ENCODE peak calls at places on chromosomes 12 and 14, in five cellular contexts. S is endothelial cell of umbilical vein; R is Jurkat, Clone E6-1; O is body of pancreas; T is psoas muscle. A is an unnamed sample.

GRCh38 chr12:119544780-119545625 is 48.6 kb upstream of the TMEM233 start:
- DNase-seq in S (peak; percentile 76), R (peak; percentile 75), O (peak; percentile 71), T (peak; percentile 61), A (peak; percentile 75)

GRCh38 chr12:53290661-53291060 is 4.7 kb upstream of the PFDN5 start:
- DNase-seq in S (no peak), R (no peak), O (no peak), T (no peak), A (no peak)

GRCh38 chr12:22653075-22653474 is 28.1 kb downstream of the ETNK1 start:
- DNase-seq in S (peak; percentile 33), R (no peak), O (no peak), T (no peak), A (no peak)

GRCh38 chr14:26204954-26205479 is 392.8 kb downstream of the NOVA1 start:
- DNase-seq in S (peak; percentile 48), R (no peak), O (peak; percentile 36), T (peak; percentile 69), A (peak; percentile 19)

GRCh38 chr14:85536835-85537195 is 6.9 kb downstream of the FLRT2 start:
- DNase-seq in S (no peak), R (no peak), O (no peak), T (no peak), A (peak; percentile 18)

GRCh38 chr12:127893875-127894635 is 372.9 kb upstream of the TMEM132C start:
- DNase-seq in S (no peak), R (peak; percentile 21), O (no peak), T (no peak), A (no peak)

GRCh38 chr14:89226789-89227489 is 190.1 kb downstream of the FOXN3 start:
- DNase-seq in S (no peak), R (no peak), O (no peak), T (no peak), A (no peak)

GRCh38 chr14:68518180-68518579 is 274.7 kb downstream of the ZFP36L1 start:
- DNase-seq in S (no peak), R (no peak), O (peak; percentile 90), T (no peak), A (peak; percentile 67)

GRCh38 chr12:104604070-104604994 is 147.6 kb downstream of the CHST11 start:
- DNase-seq in S (peak; percentile 98), R (peak; percentile 96), O (peak; percentile 75), T (peak; percentile 80), A (peak; percentile 96)

GRCh38 chr12:39887824-39888223 is 218.1 kb downstream of the SLC2A13 start:
- DNase-seq in S (no peak), R (no peak), O (no peak), T (no peak), A (no peak)

GRCh38 chr12:10652192-10652591 is 21.7 kb downstream of the STYK1 start:
- DNase-seq in S (no peak), R (no peak), O (no peak), T (no peak), A (no peak)

GRCh38 chr12:112381421-112381897 is 772 bp downstream of the HECTD4 start:
- DNase-seq in S (peak; percentile 22), R (no peak), O (peak; percentile 12), T (peak; percentile 56), A (peak; percentile 18)

GRCh38 chr12:76533331-76533730 is 26.2 kb downstream of the OSBPL8 start:
- DNase-seq in S (no peak), R (no peak), O (no peak), T (no peak), A (no peak)

GRCh38 chr14:74638970-74639369 is 26.9 kb upstream of the LTBP2 start:
- DNase-seq in S (no peak), R (no peak), O (no peak), T (no peak), A (no peak)

GRCh38 chr14:22596354-22596879 is 1.7 kb upstream of the ABHD4 start:
- DNase-seq in S (no peak), R (no peak), O (no peak), T (no peak), A (no peak)

GRCh38 chr12:76768566-76768965 is 4.7 kb downstream of the ZDHHC17 start:
- DNase-seq in S (no peak), R (no peak), O (no peak), T (no peak), A (peak; percentile 8)

GRCh38 chr14:74457511-74457910 is 31.5 kb upstream of the SYNDIG1L start:
- DNase-seq in S (no peak), R (no peak), O (no peak), T (no peak), A (no peak)

GRCh38 chr12:64900540-64900939 is 76.1 kb downstream of the TBC1D30 start:
- DNase-seq in S (peak; percentile 27), R (no peak), O (no peak), T (no peak), A (peak; percentile 79)

GRCh38 chr12:124901003-124901402 is 13.4 kb downstream of the UBC start:
- DNase-seq in S (no peak), R (no peak), O (no peak), T (no peak), A (no peak)

GRCh38 chr12:123478762-123479161 is 20.8 kb downstream of the SNRNP35 start:
- DNase-seq in S (peak; percentile 94), R (no peak), O (no peak), T (peak; percentile 92), A (no peak)

GRCh38 chr12:113720629-113721028 is 245.5 kb downstream of the RBM19 start:
- DNase-seq in S (no peak), R (no peak), O (no peak), T (no peak), A (no peak)

GRCh38 chr12:10617868-10618267 is 4.5 kb upstream of the MAGOHB start:
- DNase-seq in S (no peak), R (no peak), O (no peak), T (no peak), A (no peak)

GRCh38 chr14:81384900-81385299 is 15.2 kb downstream of the STON2 start:
- DNase-seq in S (no peak), R (no peak), O (no peak), T (no peak), A (peak; percentile 79)

GRCh38 chr14:32702571-32702970 is 236.1 kb upstream of the NPAS3 start:
- DNase-seq in S (peak; percentile 24), R (no peak), O (peak; percentile 13), T (peak; percentile 49), A (peak; percentile 35)

GRCh38 chr14:104341532-104342434 is 203.4 kb downstream of the KIF26A start:
- DNase-seq in S (peak; percentile 40), R (no peak), O (peak; percentile 78), T (no peak), A (no peak)

DNA sequence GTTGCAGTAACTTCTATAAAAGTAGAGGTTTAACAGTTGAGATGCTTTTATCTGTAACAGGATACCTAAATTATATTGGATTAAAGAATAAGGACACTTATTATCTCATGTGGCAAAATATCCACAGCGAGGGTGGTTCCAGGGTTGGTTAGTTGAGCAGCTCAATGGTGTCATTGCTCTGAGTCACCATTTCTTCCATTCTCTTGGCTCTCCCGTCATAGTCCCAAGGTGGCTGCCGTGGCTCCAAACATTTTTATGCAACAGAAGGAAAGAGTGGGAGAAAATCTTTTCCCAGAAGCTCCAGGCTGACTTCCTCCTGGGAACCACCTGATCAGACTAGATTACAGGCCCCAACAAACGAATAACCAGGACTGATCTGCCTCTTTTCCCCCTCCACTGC is 15.0 kb upstream of the PPFIBP1 start:
- DNase-seq in S (no peak), R (no peak), O (no peak), T (no peak), A (no peak)
- H3K4me3 ChIP-seq in S (no peak overlapping the region), R (no peak overlapping the region), O (no peak overlapping the region), T (no peak overlapping the region), A (no peak overlapping the region)

GRCh38 chr12:20374775-20375174 is 6.4 kb downstream of the PDE3A start:
- DNase-seq in S (peak; percentile 60), R (no peak), O (no peak), T (no peak), A (no peak)

GRCh38 chr12:20370001-20370381 is 1.7 kb downstream of the PDE3A start:
- DNase-seq in S (peak; percentile 66), R (no peak), O (peak; percentile 40), T (no peak), A (no peak)

GRCh38 chr12:20369164-20370000 is 1.0 kb downstream of the PDE3A start:
- DNase-seq in S (peak; percentile 85), R (no peak), O (peak; percentile 59), T (peak; percentile 78), A (peak; percentile 26)

GRCh38 chr12:20370841-20371240 is 2.5 kb downstream of the PDE3A start:
- DNase-seq in S (peak; percentile 65), R (no peak), O (no peak), T (no peak), A (no peak)

DNA sequence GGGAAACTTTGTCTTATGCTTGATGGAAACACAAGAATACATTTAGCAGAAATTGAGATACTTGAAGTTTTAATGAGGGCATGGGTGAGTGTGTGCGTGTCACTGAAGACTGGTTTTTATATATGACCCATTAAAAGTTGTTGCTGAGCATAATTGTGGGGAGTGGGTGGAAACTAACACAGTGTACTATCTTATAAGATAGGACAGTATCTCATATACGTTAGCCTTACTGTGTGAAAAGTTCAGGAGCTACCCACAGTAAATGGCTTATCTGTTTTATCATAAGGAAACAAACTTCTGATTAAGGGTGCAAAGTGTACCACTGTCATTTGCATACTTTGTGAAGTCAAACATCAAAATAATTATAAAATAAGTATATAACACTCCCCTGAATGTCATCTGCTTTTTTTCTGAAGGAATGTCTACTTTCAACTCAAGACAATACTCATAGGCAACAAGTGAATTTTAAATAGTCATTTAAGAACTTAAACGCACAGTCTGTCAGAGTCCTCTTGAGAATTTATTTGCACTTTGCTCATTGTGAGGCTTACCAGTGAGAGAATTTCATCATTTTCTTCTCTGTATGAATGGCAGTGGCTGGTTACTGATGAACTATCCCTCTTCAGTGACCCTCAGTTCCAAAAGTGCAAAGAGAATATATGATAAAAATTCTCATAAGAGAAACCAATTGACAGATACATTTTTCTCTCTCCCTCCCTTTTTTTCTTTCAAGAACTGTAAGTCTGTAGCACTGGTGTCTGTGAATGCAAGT is 4.2 kb downstream of the PDE3A start:
- DNase-seq in S (peak; percentile 58), R (no peak), O (no peak), T (no peak), A (no peak)
- H3K4me3 ChIP-seq in S (peak overlapping the region; percentile 2), R (no peak overlapping the region), O (no peak overlapping the region), T (peak overlapping the region; percentile 71), A (no peak overlapping the region)

DNA sequence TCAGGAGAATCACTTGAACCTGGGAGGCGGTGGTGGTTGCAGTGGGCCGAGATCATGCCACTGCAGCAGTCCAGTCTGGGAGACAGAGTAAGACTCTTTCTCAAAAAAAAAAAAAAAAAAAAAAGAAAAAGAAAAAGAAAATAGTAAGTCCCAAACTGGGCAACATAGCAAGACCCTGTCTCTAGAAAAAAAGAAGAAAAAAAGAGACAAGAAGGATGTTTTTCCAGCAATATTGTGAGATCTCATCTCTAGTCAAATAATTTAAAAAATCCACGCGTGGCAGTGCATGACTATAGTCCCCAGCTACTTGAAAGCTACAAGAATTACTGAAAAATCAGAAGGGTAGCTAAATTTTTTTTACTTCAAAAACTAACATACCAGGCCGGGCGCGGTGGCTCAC is 8.0 kb downstream of the USP44 start:
- DNase-seq in S (no peak), R (no peak), O (no peak), T (no peak), A (no peak)
- H3K4me3 ChIP-seq in S (no peak overlapping the region), R (no peak overlapping the region), O (no peak overlapping the region), T (no peak overlapping the region), A (no peak overlapping the region)

DNA sequence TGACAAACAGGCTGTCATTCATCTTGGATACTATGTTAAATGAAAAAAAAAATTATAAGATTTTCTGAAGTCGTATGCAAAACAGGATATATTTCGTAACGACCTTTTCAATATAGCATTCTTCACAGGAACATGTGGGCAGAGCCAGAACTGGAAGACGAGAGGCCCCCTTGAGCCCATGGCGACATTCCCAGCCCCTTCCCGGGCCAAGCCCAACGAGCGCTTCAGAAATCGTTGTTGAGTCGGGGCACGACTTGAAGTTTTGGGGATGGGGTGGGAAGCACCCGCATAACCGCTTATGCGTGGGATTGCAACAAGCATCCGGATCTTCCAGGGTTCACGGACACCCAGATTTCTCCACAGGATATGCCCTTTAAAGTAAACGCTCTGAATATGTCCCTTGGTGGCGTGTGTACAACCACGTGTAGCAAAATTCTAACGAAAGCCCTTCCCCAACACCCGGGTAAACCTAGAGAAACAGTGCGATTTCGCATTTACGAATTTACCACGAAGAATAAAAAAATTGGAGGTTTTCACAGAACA is 735 bp downstream of the C14orf39 start:
- DNase-seq in S (no peak), R (no peak), O (no peak), T (no peak), A (no peak)
- H3K4me3 ChIP-seq in S (no peak overlapping the region), R (peak overlapping the region; percentile 67), O (no peak overlapping the region), T (peak overlapping the region; percentile 67), A (peak overlapping the region; percentile 51)

A was measured in epithelial cell of esophagus.